ENCODE peak calls at places on chromosomes 4 and X, in seven cellular contexts. X is mesenchymal stem cell, C is neuronal stem cell, S is H1, D is IMR-90, V is mesendoderm, A is trophoblast cell. Z is an unnamed sample.

GRCh38 chr4:6987566-6987920 is 55.6 kb upstream of the TADA2B start:
- DNase-seq in X (peak), C (no peak), S (no peak), D (peak), V (peak), A (peak), Z (no peak)

GRCh38 chrX:129959493-129959832 is 23.0 kb upstream of the BCORL1 start:
- DNase-seq in X (peak), C (no peak), S (no peak), D (peak), V (peak), A (peak), Z (no peak)

GRCh38 chrX:16970977-16971376 is 24.5 kb downstream of the REPS2 start:
- DNase-seq in X (peak), C (no peak), S (no peak), D (peak), V (no peak), A (peak), Z (no peak)

GRCh38 chr4:152843476-152844107 is 63.8 kb downstream of the ARFIP1 start:
- DNase-seq in X (peak), C (no peak), S (no peak), D (no peak), V (peak), A (no peak), Z (peak)

GRCh38 chr4:38980903-38981676 is 51.1 kb downstream of the TMEM156 start:
- DNase-seq in X (peak), C (no peak), S (no peak), D (peak), V (no peak), A (no peak), Z (no peak)

GRCh38 chr4:47907247-47907646 is 7.1 kb downstream of the NFXL1 start:
- DNase-seq in X (no peak), C (no peak), S (no peak), D (no peak), V (no peak), A (no peak), Z (no peak)

GRCh38 chrX:9844936-9845573 is 58.8 kb downstream of the SHROOM2 start:
- DNase-seq in X (peak), C (no peak), S (no peak), D (no peak), V (no peak), A (no peak), Z (no peak)

GRCh38 chrX:15946783-15947550 is 92.4 kb upstream of the AP1S2 start:
- DNase-seq in X (peak), C (no peak), S (no peak), D (peak), V (peak), A (no peak), Z (no peak)

GRCh38 chr4:74932832-74933561 is at the start of gene PARM1:
- DNase-seq in X (peak), C (peak), S (peak), D (peak), V (peak), A (peak), Z (peak)

GRCh38 chr4:85128246-85129204 is 162.0 kb upstream of the WDFY3 start:
- DNase-seq in X (no peak), C (no peak), S (no peak), D (no peak), V (peak), A (peak), Z (peak)

GRCh38 chr4:98474408-98474844 is 184.0 kb downstream of the TSPAN5 start:
- DNase-seq in X (peak), C (no peak), S (no peak), D (peak), V (no peak), A (no peak), Z (no peak)

GRCh38 chr4:175413561-175413960 is 398.5 kb downstream of the GPM6A start:
- DNase-seq in X (no peak), C (no peak), S (no peak), D (no peak), V (no peak), A (no peak), Z (no peak)

GRCh38 chr4:97653701-97654100 is 489.6 kb downstream of the STPG2 start:
- DNase-seq in X (no peak), C (no peak), S (no peak), D (no peak), V (peak), A (peak), Z (no peak)

GRCh38 chr4:4641661-4642180 is 99.9 kb upstream of the STX18 start:
- DNase-seq in X (no peak), C (no peak), S (peak), D (no peak), V (peak), A (no peak), Z (peak)

GRCh38 chr4:2788532-2789103 is 4.3 kb upstream of the SH3BP2 start:
- DNase-seq in X (no peak), C (no peak), S (no peak), D (peak), V (no peak), A (no peak), Z (peak)

DNA sequence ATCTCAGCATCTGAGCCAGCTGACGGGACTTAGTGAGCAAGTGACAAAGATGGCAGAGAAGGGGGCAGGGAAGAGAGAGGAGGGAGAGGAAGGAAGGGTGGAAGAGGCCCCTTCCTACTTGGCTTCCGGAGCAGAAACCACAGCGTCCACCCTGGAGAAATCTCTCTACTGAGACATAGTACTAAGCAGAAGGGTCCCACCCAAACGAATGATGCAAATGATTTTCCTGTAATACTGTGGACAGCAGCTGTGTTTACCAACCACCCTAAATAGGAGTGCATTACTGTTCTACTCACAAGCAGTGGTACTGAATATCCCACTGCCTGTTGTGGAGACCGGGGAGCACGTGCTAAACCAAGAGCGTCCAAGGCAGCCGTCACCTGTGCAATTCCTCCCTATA is 29.4 kb downstream of the DTHD1 start:
- DNase-seq in X (no peak), C (no peak), S (no peak), D (no peak), V (no peak), A (no peak), Z (no peak)
- H3K4ac ChIP-seq in X (no peak), C (no peak), S (no peak), D (no peak), V (no peak), A (no peak), Z (no peak)

DNA sequence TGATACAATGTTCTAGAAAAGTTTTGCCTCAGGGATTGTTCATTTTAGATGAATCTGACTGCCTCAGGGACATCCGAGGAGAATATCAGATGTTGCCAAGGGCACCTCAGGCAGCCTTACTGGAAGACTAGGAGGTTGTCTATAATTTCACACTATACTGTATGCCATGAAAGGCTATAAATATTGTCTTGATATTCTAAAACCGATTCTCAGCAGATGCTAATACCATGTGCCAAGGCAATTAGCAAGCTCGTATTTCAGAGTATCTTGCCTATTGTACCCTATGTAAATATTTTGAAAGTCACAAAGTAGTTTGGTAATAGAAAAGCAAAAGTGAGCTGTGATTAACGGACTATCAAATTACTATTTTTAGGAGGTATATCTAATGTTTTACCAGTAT is 15.2 kb downstream of the SPOCK3 start:
- DNase-seq in X (no peak), C (no peak), S (no peak), D (no peak), V (no peak), A (no peak), Z (no peak)
- H3K4ac ChIP-seq in X (no peak), C (no peak), S (no peak), D (no peak), V (no peak), A (no peak), Z (no peak)

DNA sequence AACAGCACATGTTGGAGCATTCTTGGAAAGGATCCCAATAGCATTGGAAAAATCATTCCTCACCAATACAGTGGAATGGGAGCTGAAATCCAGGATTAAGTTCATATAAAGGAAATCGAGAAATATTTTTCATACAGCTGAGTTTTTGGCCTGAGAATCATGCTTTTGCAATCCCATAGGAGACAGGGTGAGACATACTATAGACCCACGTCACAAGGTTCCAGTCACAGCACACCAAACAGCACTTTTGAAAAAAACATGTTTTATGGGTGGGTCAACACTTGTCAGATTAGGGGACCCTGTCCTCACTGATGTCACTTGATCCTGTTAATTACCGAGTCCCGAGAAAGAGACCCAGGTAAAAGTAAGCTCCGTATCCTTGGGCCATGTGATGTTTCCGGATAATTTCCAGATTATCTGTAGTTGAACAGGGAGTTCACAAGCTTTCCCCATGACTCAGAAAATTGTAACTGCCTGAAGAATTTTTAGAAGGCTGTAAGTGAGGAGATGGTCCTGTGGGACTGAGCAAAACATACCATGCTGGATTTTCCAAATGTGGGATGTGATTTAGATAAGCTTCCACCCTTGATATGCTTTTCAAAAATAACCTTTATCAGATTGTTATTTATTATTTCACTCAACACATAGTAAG is 80.9 kb upstream of the TLR3 start:
- DNase-seq in X (no peak), C (no peak), S (no peak), D (no peak), V (no peak), A (peak), Z (no peak)
- H3K4ac ChIP-seq in X (no peak), C (no peak), S (no peak), D (no peak), V (no peak), A (no peak), Z (no peak)

DNA sequence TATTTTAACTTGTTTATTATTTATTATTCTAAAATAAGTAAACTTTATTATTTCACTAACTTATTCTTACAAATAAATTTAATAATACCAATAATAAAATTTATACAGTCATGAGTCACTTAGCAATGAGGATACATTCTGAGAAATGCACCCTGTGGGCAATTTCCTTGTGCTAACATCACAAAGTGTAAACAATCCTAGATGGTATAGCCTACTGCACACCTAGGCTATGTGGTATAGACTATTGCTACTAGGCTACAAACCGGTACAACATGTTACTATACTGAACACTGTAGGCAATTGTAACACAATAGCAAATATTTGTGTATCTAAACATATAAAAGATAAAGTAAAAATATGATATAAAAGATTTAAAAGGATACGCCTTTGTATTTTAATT is 479.5 kb downstream of the EPHA5 start:
- DNase-seq in X (no peak), C (no peak), S (no peak), D (no peak), V (no peak), A (no peak), Z (no peak)
- H3K4ac ChIP-seq in X (no peak), C (no peak), S (no peak), D (no peak), V (no peak), A (no peak), Z (no peak)

DNA sequence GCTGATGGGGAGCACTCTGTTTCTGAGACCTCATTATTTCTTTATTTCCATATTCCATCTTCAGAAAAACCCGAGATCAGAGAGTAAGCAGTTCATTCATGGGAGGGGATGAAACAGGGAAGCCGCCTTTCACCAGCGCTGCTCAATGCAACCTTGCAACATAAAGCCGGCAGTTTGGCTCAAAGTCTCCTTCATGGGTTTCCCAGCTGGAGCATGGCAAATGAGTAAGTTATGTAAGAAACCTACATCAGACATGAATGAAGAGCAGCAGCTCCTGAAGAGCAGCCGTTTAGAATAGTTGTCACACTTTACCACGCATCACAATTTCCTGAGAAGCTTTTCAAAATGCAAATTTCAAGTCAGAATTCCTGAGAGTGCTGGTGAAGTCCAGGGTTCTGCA is 578.8 kb downstream of the FSTL5 start:
- DNase-seq in X (no peak), C (no peak), S (no peak), D (no peak), V (no peak), A (no peak), Z (no peak)
- H3K4ac ChIP-seq in X (no peak), C (no peak), S (no peak), D (no peak), V (no peak), A (no peak), Z (no peak)

DNA sequence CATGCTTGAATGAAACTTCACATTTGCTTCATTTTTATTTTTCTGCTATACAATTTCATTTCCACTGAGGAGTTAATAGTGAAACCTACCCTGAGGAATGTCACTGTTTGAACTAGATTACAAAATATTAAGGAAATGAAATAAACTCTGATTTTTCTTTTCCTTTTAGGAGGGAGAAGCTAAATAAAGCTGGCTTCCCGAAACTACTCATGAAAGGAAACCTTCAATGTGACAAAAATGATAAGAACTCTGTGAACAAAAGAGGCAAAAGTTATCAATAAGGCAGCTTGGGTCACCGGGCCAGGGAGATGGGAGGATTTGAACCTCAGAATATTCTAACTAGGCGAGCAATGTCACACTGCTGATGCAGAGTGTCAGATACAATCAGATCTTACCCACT is 185.2 kb downstream of the APBB2 start:
- DNase-seq in X (no peak), C (no peak), S (no peak), D (no peak), V (no peak), A (no peak), Z (no peak)
- H3K4ac ChIP-seq in X (no peak), C (no peak), S (no peak), D (peak), V (no peak), A (no peak), Z (no peak)

DNA sequence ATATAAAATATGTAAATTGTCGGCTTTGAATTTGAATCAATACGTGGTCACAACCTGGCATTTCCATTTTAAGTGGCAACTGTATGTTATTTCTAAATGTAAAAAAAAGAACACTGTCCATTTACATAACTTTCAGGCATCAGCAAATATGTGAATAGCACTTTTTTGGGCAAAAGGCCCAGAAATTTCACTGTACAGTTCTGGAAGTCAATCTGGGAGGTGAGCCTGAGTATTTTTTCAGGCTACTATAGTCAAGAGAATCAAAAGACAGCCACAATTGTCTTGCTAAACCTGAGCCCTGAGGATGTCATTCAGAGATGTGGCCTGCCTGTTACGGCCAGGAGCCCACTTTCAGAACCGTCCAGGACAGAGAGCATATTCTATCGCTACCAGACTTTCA is 543.9 kb upstream of the MAGEB2 start:
- DNase-seq in X (no peak), C (no peak), S (no peak), D (peak), V (no peak), A (no peak), Z (no peak)
- H3K4ac ChIP-seq in X (no peak), C (no peak), S (no peak), D (peak), V (no peak), A (no peak), Z (no peak)

DNA sequence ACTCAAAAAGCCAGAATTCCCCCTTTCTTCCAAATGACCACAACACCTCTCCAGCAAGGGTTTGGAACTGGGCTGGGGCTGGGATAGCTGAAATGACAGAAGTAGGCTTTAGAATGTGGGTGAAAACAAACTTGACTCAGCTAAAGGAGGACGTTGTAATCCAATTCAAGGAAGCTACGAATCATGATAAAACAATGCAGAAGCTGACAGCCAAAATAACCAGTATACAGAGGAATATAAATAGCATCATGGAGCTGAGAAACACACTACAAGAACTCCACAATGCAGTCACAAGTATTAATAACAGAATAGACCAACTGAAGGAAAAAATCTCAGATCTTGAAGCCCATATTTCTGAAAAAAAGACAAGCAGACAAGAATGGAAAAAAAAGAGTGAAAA is 95.8 kb upstream of the TET2 start:
- DNase-seq in X (no peak), C (no peak), S (no peak), D (peak), V (no peak), A (no peak), Z (no peak)
- H3K4ac ChIP-seq in X (no peak), C (no peak), S (no peak), D (no peak), V (no peak), A (no peak), Z (no peak)

GRCh38 chr4:61561028-61561427 is 360.9 kb downstream of the ADGRL3 start:
- DNase-seq in X (no peak), C (no peak), S (no peak), D (no peak), V (no peak), A (no peak), Z (no peak)

GRCh38 chr4:61553562-61554125 is 353.5 kb downstream of the ADGRL3 start:
- DNase-seq in X (no peak), C (no peak), S (no peak), D (no peak), V (peak), A (no peak), Z (no peak)

GRCh38 chr4:61556277-61556676 is 356.2 kb downstream of the ADGRL3 start:
- DNase-seq in X (no peak), C (no peak), S (no peak), D (no peak), V (peak), A (no peak), Z (no peak)

DNA sequence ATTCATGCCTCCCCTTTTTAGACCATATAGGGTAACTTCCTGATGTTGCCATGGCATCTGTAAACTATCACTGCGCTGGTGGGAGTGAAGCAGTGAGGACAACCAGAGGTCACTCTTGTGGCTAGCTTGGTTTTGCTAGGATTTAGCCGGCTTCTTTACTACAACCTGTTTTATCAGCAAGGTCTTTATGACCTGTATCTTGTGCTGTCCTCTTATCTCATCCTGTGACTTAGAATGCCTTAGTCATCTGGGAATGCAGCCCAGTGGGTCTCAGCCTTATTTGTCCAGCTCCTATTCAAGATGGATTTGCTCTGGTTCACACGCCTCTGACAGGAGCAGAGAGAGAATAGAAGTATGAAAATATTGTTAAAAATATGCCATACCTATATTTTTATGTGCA is 355.7 kb downstream of the ADGRL3 start:
- DNase-seq in X (peak), C (no peak), S (no peak), D (peak), V (peak), A (peak), Z (no peak)
- H3K4ac ChIP-seq in X (no peak), C (no peak), S (no peak), D (no peak), V (no peak), A (no peak), Z (no peak)

DNA sequence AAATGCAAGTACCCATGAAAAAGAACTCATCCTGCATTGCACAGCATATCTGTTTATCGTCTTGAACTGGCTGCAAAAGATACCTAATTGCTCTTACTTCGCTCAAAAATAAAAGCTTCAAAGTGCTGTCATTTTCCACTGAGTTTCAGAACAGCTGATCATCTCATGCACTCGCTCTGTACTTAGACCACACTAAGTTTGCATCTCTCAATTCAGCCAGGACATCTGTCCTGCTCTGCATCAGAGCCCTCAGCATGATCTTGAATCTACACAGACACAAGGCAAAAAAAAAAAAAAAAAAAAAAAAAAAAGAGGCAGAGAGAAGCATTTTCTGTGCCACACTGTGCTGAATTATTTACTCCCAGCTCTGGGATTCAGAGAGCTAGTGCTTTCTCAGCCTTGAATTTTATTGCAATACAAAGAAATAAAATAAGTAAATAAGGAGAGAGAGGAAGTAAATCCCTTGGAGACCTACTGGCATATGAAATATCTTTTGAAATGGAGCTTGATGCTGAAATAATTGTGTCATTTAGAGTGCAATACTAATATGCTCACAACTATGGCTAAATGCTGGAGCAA is 81.3 kb downstream of the PPP1R2C start:
- DNase-seq in X (no peak), C (no peak), S (no peak), D (no peak), V (no peak), A (no peak), Z (no peak)
- H3K4ac ChIP-seq in X (no peak), C (no peak), S (no peak), D (no peak), V (no peak), A (no peak), Z (no peak)